ENCODE peak calls at places on chromosomes 13 and 19, in nine cellular contexts. L is uterus, X is epithelial cell of esophagus, M is cardiac muscle cell, Q is AG09309, W is AG10803, D is hepatocyte, E is fibroblast of pulmonary artery, S is fibroblast of the aortic adventitia. V is an unnamed sample.

GRCh38 chr19:5292843-5293606 is 47.6 kb downstream of the PTPRS start:
- DNase-seq in D (peak; percentile 89), M (peak; percentile 88), S (peak; percentile 70), E (peak; percentile 57), Q (no peak), L (peak; percentile 76), X (peak; percentile 36), W (peak; percentile 75), V (peak; percentile 75)

GRCh38 chr13:109985871-109986270 is 199.5 kb upstream of the IRS2 start:
- DNase-seq in M (no peak), W (no peak), X (no peak), L (no peak), E (no peak), Q (no peak), S (no peak), D (no peak), V (no peak)

GRCh38 chr13:35923347-35923746 is 207.8 kb downstream of the DCLK1 start:
- DNase-seq in M (no peak), X (peak; percentile 72), W (peak; percentile 37), E (peak; percentile 33), S (peak; percentile 55), D (no peak), Q (no peak), L (no peak), V (peak; percentile 32)

GRCh38 chr19:27901078-27901477 is 1311.9 kb downstream of the UQCRFS1 start:
- DNase-seq in E (no peak), L (no peak), X (no peak), Q (no peak), W (no peak), M (no peak), S (no peak), D (no peak), V (no peak)

GRCh38 chr13:25732146-25732865 is 319.5 kb downstream of the SHISA2 start:
- DNase-seq in W (peak; percentile 15), L (no peak), Q (no peak), D (no peak), S (peak; percentile 55), M (no peak), E (peak; percentile 15), X (peak; percentile 34), V (peak; percentile 35)

GRCh38 chr13:51861728-51862300 is at the start of gene CCDC70:
- DNase-seq in M (no peak), E (peak; percentile 31), X (peak; percentile 62), S (peak; percentile 20), Q (no peak), W (no peak), D (no peak), L (no peak), V (no peak)

GRCh38 chr13:67227131-67227983 is 2.8 kb downstream of the PCDH9 start:
- DNase-seq in E (no peak), M (no peak), S (no peak), W (no peak), D (no peak), Q (no peak), L (no peak), X (no peak), V (no peak)

GRCh38 chr19:43532571-43532961 is 422 bp upstream of the ZNF575 start:
- DNase-seq in M (no peak), W (no peak), E (no peak), S (peak; percentile 31), Q (no peak), X (no peak), L (peak; percentile 60), D (no peak), V (no peak)

GRCh38 chr13:78102121-78102677 is 183.6 kb upstream of the EDNRB start:
- DNase-seq in D (no peak), X (peak; percentile 28), M (no peak), S (peak; percentile 93), Q (peak; percentile 13), W (peak; percentile 84), E (peak; percentile 95), L (peak; percentile 20), V (peak; percentile 91)

GRCh38 chr19:58466089-58466759 is 656 bp upstream of the ZNF324 start:
- DNase-seq in L (no peak), E (no peak), Q (no peak), M (no peak), S (no peak), X (no peak), W (no peak), D (no peak), V (no peak)

GRCh38 chr13:39770514-39770913 is 115.1 kb downstream of the COG6 start:
- DNase-seq in W (no peak), L (no peak), D (no peak), E (no peak), S (no peak), M (no peak), Q (no peak), X (no peak), V (no peak)

GRCh38 chr13:105231579-105231978 is 1303.9 kb downstream of the EFNB2 start:
- DNase-seq in L (no peak), M (no peak), W (no peak), D (no peak), S (no peak), Q (no peak), E (no peak), X (no peak), V (no peak)

GRCh38 chr13:43564941-43565340 is 221.8 kb downstream of the ENOX1 start:
- DNase-seq in X (no peak), L (no peak), M (no peak), E (no peak), W (no peak), S (no peak), D (no peak), Q (no peak), V (no peak)

GRCh38 chr19:33286899-33287298 is 15.4 kb downstream of the CEBPA start:
- DNase-seq in L (no peak), Q (no peak), X (no peak), W (no peak), S (no peak), E (no peak), M (no peak), D (no peak), V (no peak)

GRCh38 chr13:61900033-61900432 is 484.4 kb upstream of the PCDH20 start:
- DNase-seq in E (no peak), L (no peak), X (no peak), M (no peak), D (no peak), Q (no peak), W (no peak), S (no peak), V (no peak)

GRCh38 chr19:33410915-33411401 is 37.4 kb downstream of the CEBPG start:
- DNase-seq in S (no peak), D (no peak), Q (no peak), M (no peak), X (no peak), L (no peak), E (no peak), W (no peak), V (no peak)

GRCh38 chr13:51793570-51794273 is 10.2 kb downstream of the DHRS12 start:
- DNase-seq in E (peak; percentile 79), X (peak; percentile 90), D (peak; percentile 62), M (no peak), Q (no peak), W (peak; percentile 68), L (no peak), S (peak; percentile 81), V (peak; percentile 85)

GRCh38 chr13:111539252-111539651 is 218.8 kb downstream of the TEX29 start:
- DNase-seq in Q (no peak), L (no peak), W (no peak), S (no peak), E (no peak), M (no peak), D (no peak), X (no peak), V (no peak)

GRCh38 chr19:2228157-2229030 is 7.7 kb downstream of the PLEKHJ1 start:
- DNase-seq in L (no peak), E (no peak), X (no peak), W (no peak), Q (no peak), M (no peak), D (no peak), S (no peak), V (no peak)
- H3K4me3 ChIP-seq in L (no peak overlapping the region), E (no peak overlapping the region), X (no peak overlapping the region), W (no peak overlapping the region), Q (no peak overlapping the region), M (no peak overlapping the region), D (no peak overlapping the region), S (no peak overlapping the region), V (no peak overlapping the region)

GRCh38 chr19:6556043-6556449 is 25.2 kb downstream of the TNFSF9 start:
- DNase-seq in M (no peak), L (no peak), W (no peak), X (no peak), E (no peak), D (no peak), Q (no peak), S (no peak), V (no peak)
- TF ChIP-seq CTCF in M (no peak), L (no peak), W (no peak), X (no peak), E (no peak), D (no peak), Q (no peak), S (no peak), V (no peak)

GRCh38 chr13:28717170-28717569 is 1.6 kb downstream of the SLC46A3 start:
- DNase-seq in M (no peak), E (no peak), X (peak; percentile 8), D (no peak), Q (no peak), S (no peak), W (no peak), L (no peak), V (no peak)

GRCh38 chr13:28718186-28718537 is 608 bp downstream of the SLC46A3 start:
- DNase-seq in Q (no peak), L (no peak), D (no peak), E (peak; percentile 78), X (peak; percentile 31), S (peak; percentile 24), M (no peak), W (peak; percentile 54), V (peak; percentile 57)

GRCh38 chr13:28719227-28719562 is 425 bp upstream of the SLC46A3 start:
- DNase-seq in M (no peak), X (no peak), E (no peak), D (no peak), S (no peak), W (no peak), L (no peak), Q (no peak), V (no peak)

GRCh38 chr13:28718538-28719226 is at the start of gene SLC46A3:
- DNase-seq in L (peak; percentile 99), Q (peak; percentile 95), E (peak; percentile 99), S (peak; percentile 96), M (peak; percentile 97), W (peak; percentile 99), X (peak; percentile 97), D (peak; percentile 95), V (peak; percentile 98)

GRCh38 chr13:28719656-28720055 is 886 bp upstream of the SLC46A3 start:
- DNase-seq in L (no peak), E (peak; percentile 81), D (no peak), X (peak; percentile 70), S (peak; percentile 37), W (peak; percentile 92), Q (peak; percentile 64), M (no peak), V (peak; percentile 95)
- H3K4me3 ChIP-seq in L (no peak overlapping the region), E (no peak overlapping the region), D (no peak overlapping the region), X (no peak overlapping the region), S (no peak overlapping the region), W (no peak overlapping the region), Q (no peak overlapping the region), M (no peak overlapping the region), V (no peak overlapping the region)

DNA sequence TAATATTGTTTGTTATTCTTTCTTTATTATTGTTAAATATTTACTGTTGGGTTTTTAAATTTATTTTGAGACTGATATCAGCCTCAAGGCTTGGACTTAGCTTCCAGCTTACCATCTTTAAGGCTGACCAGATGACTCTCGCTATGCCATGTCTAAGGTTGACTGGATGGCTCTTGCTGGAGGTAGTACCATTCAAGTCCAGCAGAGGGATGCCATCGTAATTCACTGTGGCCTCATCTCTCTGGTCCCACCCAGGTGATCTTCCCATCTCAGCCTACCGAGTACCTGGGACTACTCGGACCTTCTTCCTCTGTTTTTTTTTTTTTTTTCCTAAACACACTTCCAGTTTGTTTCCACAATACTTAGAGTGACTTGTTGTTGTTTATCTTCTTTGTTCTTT is 41.7 kb upstream of the ZNF91 start:
- DNase-seq in M (no peak), E (no peak), S (no peak), W (no peak), Q (no peak), X (no peak), D (no peak), L (no peak), V (no peak)
- TF ChIP-seq CTCF in M (no peak), E (peak; percentile 21), S (peak; percentile 22), W (peak; percentile 28), Q (peak; percentile 38), X (peak; percentile 28), D (no peak), L (no peak), V (peak; percentile 37)